ENCODE peak calls at places on chromosomes 16 and 17, in ten cellular contexts. One of them, this sample, is unnamed.

GRCh38 chr17:34423978-34424813 is 61.2 kb upstream of the CCL1 start:
- DNase-seq in naive B cell: no peak
- DNase-seq in HEK293T: no peak
- DNase-seq in stimulated activated CD4-positive, alpha-beta T cell treated with anti-CD3 and anti-CD28 coated beads, Interleukin-15, amount 100 ng/mL, for 1 hour: no peak
- DNase-seq in activated T-helper 1 cell treated with anti-CD3 and anti-CD28 coated beads, Interleukin-12 subunit alpha, Interleukin-12 subunit beta, Interleukin-2, Interleukin-4 antibody, amounts not matched to agents 30 ng/mL and 10 ng/mL and 1 ng/mL, durations not matched to agents 14 hours and 24 hours and 36 hours: no peak
- DNase-seq in small intestine: no peak
- DNase-seq in T-helper 9 cell: no peak
- DNase-seq in NCI-H2171: peak
- DNase-seq in WTC11: peak
- DNase-seq in NB4: no peak
- DNase-seq in this sample: no peak

GRCh38 chr16:20307240-20307671 is 20.1 kb downstream of the GP2 start:
- DNase-seq in small intestine: no peak
- DNase-seq in naive B cell: no peak
- DNase-seq in WTC11: no peak
- DNase-seq in NCI-H2171: no peak
- DNase-seq in activated T-helper 1 cell treated with anti-CD3 and anti-CD28 coated beads, Interleukin-12 subunit alpha, Interleukin-12 subunit beta, Interleukin-2, Interleukin-4 antibody, amounts not matched to agents 30 ng/mL and 10 ng/mL and 1 ng/mL, durations not matched to agents 14 hours and 24 hours and 36 hours: no peak
- DNase-seq in stimulated activated CD4-positive, alpha-beta T cell treated with anti-CD3 and anti-CD28 coated beads, Interleukin-15, amount 100 ng/mL, for 1 hour: no peak
- DNase-seq in HEK293T: no peak
- DNase-seq in NB4: no peak
- DNase-seq in T-helper 9 cell: no peak
- DNase-seq in this sample: no peak

GRCh38 chr17:45087496-45087975 is 26.4 kb downstream of the NMT1 start:
- DNase-seq in stimulated activated CD4-positive, alpha-beta T cell treated with anti-CD3 and anti-CD28 coated beads, Interleukin-15, amount 100 ng/mL, for 1 hour: no peak
- DNase-seq in HEK293T: no peak
- DNase-seq in T-helper 9 cell: no peak
- DNase-seq in small intestine: no peak
- DNase-seq in WTC11: no peak
- DNase-seq in naive B cell: no peak
- DNase-seq in NB4: no peak
- DNase-seq in NCI-H2171: no peak
- DNase-seq in activated T-helper 1 cell treated with anti-CD3 and anti-CD28 coated beads, Interleukin-12 subunit alpha, Interleukin-12 subunit beta, Interleukin-2, Interleukin-4 antibody, amounts not matched to agents 30 ng/mL and 10 ng/mL and 1 ng/mL, durations not matched to agents 14 hours and 24 hours and 36 hours: no peak
- DNase-seq in this sample: no peak

GRCh38 chr17:44307387-44308186 is 814 bp upstream of the RUNDC3A start:
- DNase-seq in WTC11: peak
- DNase-seq in T-helper 9 cell: no peak
- DNase-seq in NCI-H2171: peak
- DNase-seq in activated T-helper 1 cell treated with anti-CD3 and anti-CD28 coated beads, Interleukin-12 subunit alpha, Interleukin-12 subunit beta, Interleukin-2, Interleukin-4 antibody, amounts not matched to agents 30 ng/mL and 10 ng/mL and 1 ng/mL, durations not matched to agents 14 hours and 24 hours and 36 hours: no peak
- DNase-seq in NB4: no peak
- DNase-seq in small intestine: peak
- DNase-seq in naive B cell: no peak
- DNase-seq in stimulated activated CD4-positive, alpha-beta T cell treated with anti-CD3 and anti-CD28 coated beads, Interleukin-15, amount 100 ng/mL, for 1 hour: no peak
- DNase-seq in HEK293T: peak
- DNase-seq in this sample: no peak

GRCh38 chr17:55444471-55445441 is 23.1 kb upstream of the MMD start:
- DNase-seq in NCI-H2171: no peak
- DNase-seq in small intestine: no peak
- DNase-seq in HEK293T: no peak
- DNase-seq in NB4: peak
- DNase-seq in T-helper 9 cell: no peak
- DNase-seq in naive B cell: peak
- DNase-seq in stimulated activated CD4-positive, alpha-beta T cell treated with anti-CD3 and anti-CD28 coated beads, Interleukin-15, amount 100 ng/mL, for 1 hour: no peak
- DNase-seq in activated T-helper 1 cell treated with anti-CD3 and anti-CD28 coated beads, Interleukin-12 subunit alpha, Interleukin-12 subunit beta, Interleukin-2, Interleukin-4 antibody, amounts not matched to agents 30 ng/mL and 10 ng/mL and 1 ng/mL, durations not matched to agents 14 hours and 24 hours and 36 hours: no peak
- DNase-seq in WTC11: no peak
- DNase-seq in this sample: no peak

GRCh38 chr16:56225013-56225742 is 33.9 kb downstream of the GNAO1 start:
- DNase-seq in NCI-H2171: no peak
- DNase-seq in WTC11: no peak
- DNase-seq in activated T-helper 1 cell treated with anti-CD3 and anti-CD28 coated beads, Interleukin-12 subunit alpha, Interleukin-12 subunit beta, Interleukin-2, Interleukin-4 antibody, amounts not matched to agents 30 ng/mL and 10 ng/mL and 1 ng/mL, durations not matched to agents 14 hours and 24 hours and 36 hours: no peak
- DNase-seq in HEK293T: no peak
- DNase-seq in small intestine: no peak
- DNase-seq in stimulated activated CD4-positive, alpha-beta T cell treated with anti-CD3 and anti-CD28 coated beads, Interleukin-15, amount 100 ng/mL, for 1 hour: no peak
- DNase-seq in NB4: no peak
- DNase-seq in naive B cell: no peak
- DNase-seq in T-helper 9 cell: no peak
- DNase-seq in this sample: no peak

GRCh38 chr17:60139438-60140285 is 10.1 kb upstream of the CA4 start:
- DNase-seq in stimulated activated CD4-positive, alpha-beta T cell treated with anti-CD3 and anti-CD28 coated beads, Interleukin-15, amount 100 ng/mL, for 1 hour: peak
- DNase-seq in T-helper 9 cell: peak
- DNase-seq in NB4: peak
- DNase-seq in WTC11: peak
- DNase-seq in activated T-helper 1 cell treated with anti-CD3 and anti-CD28 coated beads, Interleukin-12 subunit alpha, Interleukin-12 subunit beta, Interleukin-2, Interleukin-4 antibody, amounts not matched to agents 30 ng/mL and 10 ng/mL and 1 ng/mL, durations not matched to agents 14 hours and 24 hours and 36 hours: peak
- DNase-seq in HEK293T: no peak
- DNase-seq in naive B cell: peak
- DNase-seq in small intestine: peak
- DNase-seq in NCI-H2171: no peak
- DNase-seq in this sample: peak

GRCh38 chr17:77790143-77790829 is 168.2 kb upstream of the TNRC6C start:
- DNase-seq in naive B cell: no peak
- DNase-seq in WTC11: peak
- DNase-seq in small intestine: no peak
- DNase-seq in activated T-helper 1 cell treated with anti-CD3 and anti-CD28 coated beads, Interleukin-12 subunit alpha, Interleukin-12 subunit beta, Interleukin-2, Interleukin-4 antibody, amounts not matched to agents 30 ng/mL and 10 ng/mL and 1 ng/mL, durations not matched to agents 14 hours and 24 hours and 36 hours: no peak
- DNase-seq in NCI-H2171: no peak
- DNase-seq in stimulated activated CD4-positive, alpha-beta T cell treated with anti-CD3 and anti-CD28 coated beads, Interleukin-15, amount 100 ng/mL, for 1 hour: no peak
- DNase-seq in NB4: no peak
- DNase-seq in T-helper 9 cell: no peak
- DNase-seq in HEK293T: no peak
- DNase-seq in this sample: no peak